ENCODE peak calls at places on chromosomes 2 and 18, in five cellular contexts. U is CD8-positive, alpha-beta T cell; B is lower leg skin; D is AG10803; S is pancreas. Q is an unnamed sample.
A peak's percentile ranks its signal among the peaks of the same experiment; 100 is the strongest.

GRCh38 chr2:239087041-239087710 is 239.3 kb downstream of the TWIST2 start:
- DNase-seq in U (no peak), B (no peak), D (peak; percentile 3), S (no peak), Q (peak; percentile 17)

GRCh38 chr18:69982417-69982816 is 34.7 kb upstream of the CD226 start:
- DNase-seq in U (no peak), B (no peak), D (no peak), S (no peak), Q (no peak)

GRCh38 chr2:212945526-212945925 is 205.9 kb downstream of the IKZF2 start:
- DNase-seq in U (no peak), B (no peak), D (no peak), S (no peak), Q (no peak)

GRCh38 chr2:128781166-128781887 is 462.7 kb upstream of the HS6ST1 start:
- DNase-seq in U (no peak), B (peak; percentile 54), D (no peak), S (no peak), Q (no peak)

GRCh38 chr2:103139628-103140268 is 377.9 kb downstream of the TMEM182 start:
- DNase-seq in U (no peak), B (no peak), D (no peak), S (no peak), Q (no peak)

GRCh38 chr2:56195563-56195962 is 11.8 kb downstream of the CCDC85A start:
- DNase-seq in U (no peak), B (no peak), D (peak; percentile 45), S (no peak), Q (peak; percentile 30)

GRCh38 chr18:40006553-40007073 is 1948.4 kb upstream of the PIK3C3 start:
- DNase-seq in U (no peak), B (no peak), D (no peak), S (no peak), Q (no peak)

GRCh38 chr2:174535757-174536703 is 49.2 kb upstream of the GPR155 start:
- DNase-seq in U (no peak), B (no peak), D (no peak), S (no peak), Q (no peak)

GRCh38 chr2:19652811-19653210 is 249.0 kb downstream of the TTC32 start:
- DNase-seq in U (no peak), B (no peak), D (no peak), S (no peak), Q (no peak)

GRCh38 chr2:113218283-113219091 is 44.7 kb downstream of the PSD4 start:
- DNase-seq in U (no peak), B (no peak), D (peak; percentile 66), S (no peak), Q (no peak)

GRCh38 chr2:170313636-170314348 is 135.8 kb downstream of the MYO3B start:
- DNase-seq in U (no peak), B (no peak), D (peak; percentile 17), S (no peak), Q (no peak)

GRCh38 chr2:62785810-62786593 is 80.5 kb downstream of the EHBP1 start:
- DNase-seq in U (no peak), B (no peak), D (peak; percentile 74), S (no peak), Q (peak; percentile 38)

GRCh38 chr2:229387815-229388214 is 116.7 kb upstream of the PID1 start:
- DNase-seq in U (no peak), B (no peak), D (no peak), S (no peak), Q (peak; percentile 42)

GRCh38 chr2:227214622-227215041 is 50.2 kb downstream of the COL4A3 start:
- DNase-seq in U (no peak), B (no peak), D (no peak), S (no peak), Q (no peak)

GRCh38 chr2:25228848-25229674 is 60.7 kb upstream of the POMC start:
- DNase-seq in U (peak; percentile 44), B (peak; percentile 94), D (peak; percentile 68), S (peak; percentile 64), Q (peak; percentile 78)

GRCh38 chr2:72562451-72563153 is 263.2 kb downstream of the EXOC6B start:
- DNase-seq in U (no peak), B (no peak), D (no peak), S (no peak), Q (peak; percentile 58)

GRCh38 chr2:23689891-23690290 is 237.0 kb downstream of the ATAD2B start:
- DNase-seq in U (no peak), B (no peak), D (no peak), S (no peak), Q (no peak)

GRCh38 chr18:22739789-22740188 is 193.3 kb upstream of the RBBP8 start:
- DNase-seq in U (no peak), B (no peak), D (no peak), S (no peak), Q (no peak)

GRCh38 chr2:223075301-223076270 is 23.6 kb downstream of the KCNE4 start:
- DNase-seq in U (no peak), B (no peak), D (peak; percentile 43), S (no peak), Q (no peak)

GRCh38 chr18:55998071-55998522 is 410.1 kb upstream of the TCF4 start:
- DNase-seq in U (no peak), B (no peak), D (peak; percentile 82), S (peak; percentile 26), Q (no peak)
- H3K4me3 ChIP-seq in U (no peak overlapping the region), B (no peak overlapping the region), D (peak overlapping the region; percentile 54), S (no peak overlapping the region), Q (peak overlapping the region; percentile 2)

GRCh38 chr2:110818767-110819481 is 86.6 kb downstream of the ACOXL start:
- DNase-seq in U (no peak), B (peak; percentile 48), D (no peak), S (no peak), Q (no peak)
- TF ChIP-seq CTCF in U (no peak), B (no peak), D (no peak), S (no peak), Q (peak; percentile 4)

GRCh38 chr18:55317322-55317721 is 270.7 kb downstream of the TCF4 start:
- DNase-seq in U (no peak), B (no peak), D (no peak), S (no peak), Q (no peak)
- H3K4me3 ChIP-seq in U (no peak overlapping the region), B (no peak overlapping the region), D (no peak overlapping the region), S (no peak overlapping the region), Q (no peak overlapping the region)

GRCh38 chr2:231057590-231057989 is 923 bp downstream of the PSMD1 start:
- DNase-seq in U (no peak), B (no peak), D (peak; percentile 13), S (no peak), Q (no peak)

GRCh38 chr2:231062776-231063175 is 6.1 kb downstream of the PSMD1 start:
- DNase-seq in U (no peak), B (no peak), D (no peak), S (no peak), Q (no peak)

GRCh38 chr2:231058761-231059550 is 2.3 kb downstream of the PSMD1 start:
- DNase-seq in U (no peak), B (no peak), D (peak; percentile 36), S (no peak), Q (peak; percentile 20)

GRCh38 chr2:231056453-231057416 is at the start of gene PSMD1:
- DNase-seq in U (peak; percentile 93), B (peak; percentile 98), D (peak; percentile 93), S (peak; percentile 88), Q (peak; percentile 97)

DNA sequence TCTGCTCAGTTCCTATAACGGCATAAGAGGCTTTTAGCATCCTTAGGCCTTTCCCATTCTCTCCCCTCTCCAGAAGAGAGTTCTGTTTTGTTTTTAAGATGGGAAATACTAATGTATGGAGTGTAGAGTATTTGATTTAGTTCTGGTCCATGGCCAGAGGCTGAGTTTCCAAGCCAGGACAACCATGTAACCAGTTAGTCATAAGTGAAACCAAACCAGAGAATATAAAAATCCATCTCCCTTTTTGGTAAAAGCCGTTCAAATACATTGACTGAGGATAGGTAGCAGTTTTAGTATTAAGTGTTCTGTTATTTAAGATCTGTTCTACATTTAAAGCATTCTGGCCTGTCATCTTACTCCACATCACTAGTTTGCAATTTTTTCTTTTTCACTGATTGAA is 3.1 kb downstream of the PSMD1 start:
- DNase-seq in U (no peak), B (no peak), D (peak; percentile 12), S (no peak), Q (no peak)
- TF ChIP-seq CTCF in U (no peak), B (no peak), D (no peak), S (no peak), Q (no peak)